ENCODE peak calls at places on chromosomes 3 and 15, in eight cellular contexts. Y, H, D, K, R, W, Q and X are unnamed samples.

GRCh38 chr15:62788224-62788623 is 254.3 kb upstream of the TPM1 start:
- DNase-seq in K (no peak), W (no peak), D (no peak), H (no peak), Q (no peak), Y (no peak), R (no peak), X (no peak)

GRCh38 chr3:25293736-25294135 is 134.3 kb upstream of the RARB start:
- DNase-seq in H (no peak), R (no peak), W (no peak), Q (no peak), D (no peak), K (no peak), Y (peak; percentile 83), X (no peak)

GRCh38 chr3:126035362-126036050 is 48.4 kb downstream of the SLC41A3 start:
- DNase-seq in Y (no peak), R (no peak), Q (no peak), W (no peak), K (no peak), H (no peak), D (no peak), X (no peak)

GRCh38 chr15:28110416-28110975 is 11.4 kb upstream of the OCA2 start:
- DNase-seq in R (no peak), Y (no peak), W (no peak), K (no peak), Q (no peak), H (no peak), D (no peak), X (no peak)

GRCh38 chr3:31252216-31253185 is 280.2 kb upstream of the STT3B start:
- DNase-seq in K (no peak), Q (no peak), Y (no peak), R (no peak), W (no peak), H (no peak), D (no peak), X (no peak)

GRCh38 chr3:101816215-101817149 is 32.8 kb upstream of the NFKBIZ start:
- DNase-seq in R (no peak), K (peak; percentile 48), W (no peak), Q (no peak), H (no peak), Y (no peak), D (no peak), X (no peak)

GRCh38 chr3:9278085-9278484 is 28.6 kb upstream of the SRGAP3 start:
- DNase-seq in K (no peak), D (no peak), R (no peak), W (no peak), H (no peak), Y (no peak), Q (no peak), X (no peak)

GRCh38 chr3:29754346-29754745 is 473.5 kb downstream of the RBMS3 start:
- DNase-seq in H (no peak), Q (no peak), W (no peak), D (no peak), Y (no peak), R (no peak), K (no peak), X (no peak)

GRCh38 chr15:49315543-49315942 is 107.5 kb upstream of the FGF7 start:
- DNase-seq in K (no peak), Y (no peak), R (no peak), D (no peak), W (no peak), H (no peak), Q (no peak), X (peak; percentile 37)

GRCh38 chr15:32671339-32672325 is 30.1 kb downstream of the SCG5 start:
- DNase-seq in W (no peak), Q (no peak), D (no peak), Y (no peak), H (no peak), K (peak; percentile 80), R (no peak), X (no peak)

GRCh38 chr3:128133273-128133883 is 9.8 kb upstream of the RUVBL1 start:
- DNase-seq in H (peak; percentile 54), D (no peak), K (no peak), Y (peak; percentile 52), Q (peak; percentile 66), R (no peak), W (peak; percentile 29), X (peak; percentile 79)